ENCODE peak calls at places on chromosomes 11 and 22, in seven cellular contexts. R, P, B, U, W, D and X are unnamed samples.

GRCh38 chr11:47983464-47984397 is 3.4 kb downstream of the PTPRJ start:
- DNase-seq in R (no peak), P (no peak), B (peak), U (no peak), W (peak), D (no peak), X (no peak)

GRCh38 chr11:3135491-3136440 is 29.3 kb downstream of the OSBPL5 start:
- DNase-seq in R (no peak), P (no peak), B (no peak), U (no peak), W (no peak), D (no peak), X (no peak)

GRCh38 chr22:24330636-24331035 is 60.0 kb downstream of the SPECC1L start:
- DNase-seq in R (no peak), P (no peak), B (peak), U (no peak), W (peak), D (no peak), X (no peak)

GRCh38 chr11:1875093-1875785 is 16.5 kb downstream of the PRR33 start:
- DNase-seq in R (no peak), P (no peak), B (no peak), U (no peak), W (no peak), D (no peak), X (no peak)

GRCh38 chr11:83159901-83160865 is 3.3 kb downstream of the PCF11 start:
- DNase-seq in R (no peak), P (no peak), B (peak), U (no peak), W (peak), D (no peak), X (no peak)

GRCh38 chr11:371716-372590 is 2.7 kb downstream of the B4GALNT4 start:
- DNase-seq in R (no peak), P (no peak), B (no peak), U (no peak), W (no peak), D (no peak), X (no peak)

GRCh38 chr11:120346233-120346632 is 10.0 kb downstream of the ARHGEF12 start:
- DNase-seq in R (no peak), P (no peak), B (no peak), U (no peak), W (no peak), D (no peak), X (no peak)

GRCh38 chr11:117998201-117998579 is 12.0 kb downstream of the IL10RA start:
- DNase-seq in R (no peak), P (no peak), B (no peak), U (no peak), W (no peak), D (no peak), X (no peak)

GRCh38 chr22:32487021-32487420 is 12.4 kb downstream of the FBXO7 start:
- DNase-seq in R (no peak), P (no peak), B (no peak), U (no peak), W (peak), D (peak), X (no peak)

GRCh38 chr11:95338430-95338991 is 107.5 kb upstream of the SESN3 start:
- DNase-seq in R (no peak), P (no peak), B (peak), U (no peak), W (peak), D (peak), X (no peak)

GRCh38 chr11:68843052-68843561 is 1.4 kb upstream of the CPT1A start:
- DNase-seq in R (peak), P (no peak), B (no peak), U (peak), W (peak), D (no peak), X (no peak)

GRCh38 chr11:11022126-11022730 is 164.4 kb upstream of the ZBED5 start:
- DNase-seq in R (no peak), P (no peak), B (peak), U (no peak), W (peak), D (no peak), X (no peak)

GRCh38 chr22:29842740-29843139 is 4.7 kb upstream of the ASCC2 start:
- DNase-seq in R (no peak), P (no peak), B (peak), U (no peak), W (peak), D (no peak), X (no peak)

GRCh38 chr22:30866216-30866615 is 102.4 kb downstream of the MORC2 start:
- DNase-seq in R (no peak), P (no peak), B (no peak), U (no peak), W (no peak), D (no peak), X (no peak)

GRCh38 chr11:69489031-69489745 is 7.7 kb downstream of the LINC01488 start:
- DNase-seq in R (no peak), P (no peak), B (no peak), U (no peak), W (no peak), D (no peak), X (no peak)

GRCh38 chr22:26464312-26464711 is 19.3 kb downstream of the HPS4 start:
- DNase-seq in R (no peak), P (no peak), B (peak), U (no peak), W (peak), D (no peak), X (no peak)

GRCh38 chr22:30047364-30047738 is 32.9 kb upstream of the HORMAD2 start:
- DNase-seq in R (peak), P (peak), B (peak), U (no peak), W (peak), D (no peak), X (no peak)

GRCh38 chr22:30275625-30276024 is 9.0 kb upstream of the OSM start:
- DNase-seq in R (no peak), P (no peak), B (peak), U (no peak), W (no peak), D (no peak), X (no peak)

GRCh38 chr11:7514099-7514725 is 413 bp downstream of the PPFIBP2 start:
- DNase-seq in R (no peak), P (peak), B (peak), U (no peak), W (no peak), D (peak), X (no peak)